ENCODE peak calls at places on chromosomes 1 and 21, in six cellular contexts. A is ELR, H is EL, U is germinal center, B is activated T-cell treated with anti-CD3 and anti-CD28 coated beads for 24 hours, I is cardiac fibroblast. X is an unnamed sample.

GRCh38 chr21:45496968-45497845 is 45.0 kb downstream of the SLC19A1 start:
- DNase-seq in U (no peak), I (no peak), H (no peak), A (no peak), B (no peak), X (no peak)

GRCh38 chr21:35084869-35085268 is 35.8 kb upstream of the RUNX1 start:
- DNase-seq in A (peak), H (peak), I (peak), B (no peak), U (no peak), X (no peak)

GRCh38 chr1:56073614-56074356 is 505.6 kb downstream of the PLPP3 start:
- DNase-seq in U (no peak), B (no peak), H (peak), A (no peak), I (peak), X (no peak)

GRCh38 chr1:89833183-89834077 is 12.6 kb downstream of the LRRC8D start:
- DNase-seq in B (no peak), U (no peak), H (no peak), A (no peak), I (no peak), X (no peak)

GRCh38 chr1:248837045-248837793 is 805 bp upstream of the ZNF672 start:
- DNase-seq in U (no peak), H (no peak), A (no peak), B (no peak), I (no peak), X (no peak)

GRCh38 chr1:33515607-33516006 is 43.2 kb downstream of the ZSCAN20 start:
- DNase-seq in U (no peak), A (no peak), H (no peak), B (no peak), I (no peak), X (no peak)

GRCh38 chr1:65525297-65526048 is 105.0 kb downstream of the LEPR start:
- DNase-seq in A (no peak), I (peak), B (no peak), U (no peak), H (no peak), X (no peak)

GRCh38 chr1:230730979-230731378 is 16.2 kb upstream of the CAPN9 start:
- DNase-seq in A (no peak), H (no peak), I (no peak), U (no peak), B (no peak), X (no peak)

GRCh38 chr21:25496825-25497482 is 110.3 kb downstream of the MRPL39 start:
- DNase-seq in A (peak), U (no peak), I (no peak), B (no peak), H (peak), X (no peak)

GRCh38 chr1:174200746-174201145 is 41.4 kb downstream of the RABGAP1L start:
- DNase-seq in A (no peak), U (no peak), B (no peak), I (no peak), H (no peak), X (no peak)

GRCh38 chr1:44786138-44786840 is 1.7 kb downstream of the BEST4 start:
- DNase-seq in U (peak), A (peak), B (no peak), H (peak), I (peak), X (no peak)

GRCh38 chr1:67753776-67754525 is 69.0 kb downstream of the GADD45A start:
- DNase-seq in A (no peak), U (no peak), I (no peak), B (no peak), H (no peak), X (no peak)